ENCODE peak calls at places on chromosomes 4 and X, in seven cellular contexts. Y, B, I, X, W, F and L are unnamed samples.

GRCh38 chr4:34323549-34324325 is 1920.6 kb downstream of the ARAP2 start:
- DNase-seq in W (peak; percentile 18), F (no peak), Y (no peak), I (no peak), X (no peak), B (peak; percentile 49), L (no peak)

GRCh38 chr4:76898385-76898692 is 395 bp upstream of the SOWAHB start:
- DNase-seq in I (peak; percentile 30), W (no peak), X (no peak), F (no peak), B (no peak), Y (no peak), L (no peak)

GRCh38 chr4:188918787-188919186 is 779.5 kb downstream of the TRIML1 start:
- DNase-seq in W (no peak), X (no peak), Y (peak; percentile 32), F (no peak), B (no peak), I (no peak), L (no peak)

GRCh38 chr4:137693641-137694040 is 161.3 kb upstream of the PCDH18 start:
- DNase-seq in I (no peak), W (no peak), B (no peak), F (no peak), X (no peak), Y (no peak), L (no peak)

GRCh38 chrX:153662266-153662665 is 11.3 kb downstream of the PNCK start:
- DNase-seq in W (no peak), B (peak; percentile 22), F (peak; percentile 49), I (peak; percentile 60), Y (no peak), X (peak; percentile 27), L (peak; percentile 23)

GRCh38 chr4:153153339-153153851 is 50.8 kb upstream of the TRIM2 start:
- DNase-seq in W (peak; percentile 52), X (peak; percentile 41), Y (no peak), F (peak; percentile 67), I (peak; percentile 61), B (no peak), L (peak; percentile 58)

GRCh38 chr4:37561803-37562207 is 124.4 kb downstream of the RELL1 start:
- DNase-seq in F (peak; percentile 96), Y (no peak), B (peak; percentile 47), W (peak; percentile 96), X (no peak), I (no peak), L (no peak)

GRCh38 chrX:48569958-48570357 is 4.3 kb upstream of the RBM3 start:
- DNase-seq in B (peak; percentile 65), Y (no peak), I (no peak), W (peak; percentile 41), F (peak; percentile 73), X (no peak), L (no peak)

GRCh38 chrX:119981286-119982070 is 37.9 kb upstream of the NKAP start:
- DNase-seq in F (peak; percentile 30), W (peak; percentile 49), I (no peak), Y (no peak), X (no peak), B (peak; percentile 48), L (no peak)

GRCh38 chrX:115561605-115562491 is 874 bp downstream of the PLS3 start:
- DNase-seq in B (peak; percentile 34), F (peak; percentile 50), Y (no peak), W (peak; percentile 71), I (no peak), X (peak; percentile 54), L (peak; percentile 30)

GRCh38 chr4:26624042-26624441 is 40.2 kb downstream of the TBC1D19 start:
- DNase-seq in I (no peak), Y (no peak), B (peak; percentile 38), F (no peak), X (no peak), W (no peak), L (no peak)

GRCh38 chr4:69717778-69718177 is 42.6 kb downstream of the SULT1B1 start:
- DNase-seq in F (peak; percentile 48), Y (no peak), I (no peak), B (no peak), X (no peak), W (no peak), L (no peak)

GRCh38 chr4:187618701-187619278 is 376.8 kb upstream of the ZFP42 start:
- DNase-seq in B (peak; percentile 48), Y (no peak), F (peak; percentile 21), X (no peak), W (peak; percentile 38), I (no peak), L (no peak)

GRCh38 chrX:45807572-45808425 is 607.1 kb upstream of the DIPK2B start:
- DNase-seq in I (no peak), X (no peak), B (peak; percentile 72), F (peak; percentile 53), Y (no peak), W (peak; percentile 82), L (no peak)

GRCh38 chr4:189090174-189090814 is 850.4 kb upstream of the FRG1 start:
- DNase-seq in I (no peak), F (peak; percentile 50), Y (no peak), X (no peak), W (peak; percentile 31), B (peak; percentile 28), L (no peak)

GRCh38 chrX:153644356-153645125 is 2.5 kb upstream of the DUSP9 start:
- DNase-seq in Y (no peak), B (no peak), X (no peak), W (no peak), I (no peak), F (no peak), L (no peak)

GRCh38 chrX:56978172-56978571 is 17.2 kb downstream of the SPIN3 start:
- DNase-seq in F (peak; percentile 63), I (no peak), B (peak; percentile 57), W (peak; percentile 66), Y (peak; percentile 10), X (no peak), L (no peak)

GRCh38 chr4:76016383-76016782 is 6.9 kb downstream of the CXCL10 start:
- DNase-seq in W (no peak), B (no peak), I (no peak), F (peak; percentile 81), X (no peak), Y (no peak), L (no peak)

GRCh38 chr4:81039351-81040174 is 9.1 kb downstream of the BMP3 start:
- DNase-seq in W (no peak), X (no peak), B (no peak), I (no peak), Y (no peak), F (peak; percentile 50), L (no peak)

GRCh38 chr4:97238956-97239698 is 904.1 kb downstream of the STPG2 start:
- DNase-seq in F (no peak), W (no peak), B (no peak), Y (no peak), X (no peak), I (no peak), L (no peak)

GRCh38 chr4:66489370-66489769 is 819.1 kb upstream of the EPHA5 start:
- DNase-seq in F (no peak), Y (no peak), W (peak; percentile 12), X (no peak), I (no peak), B (no peak), L (no peak)

GRCh38 chr4:147968641-147969040 is 236.8 kb downstream of the ARHGAP10 start:
- DNase-seq in X (no peak), F (no peak), B (peak; percentile 24), Y (no peak), I (no peak), W (no peak), L (no peak)

GRCh38 chrX:43551590-43551989 is 104.5 kb upstream of the MAOA start:
- DNase-seq in I (no peak), Y (peak; percentile 18), X (no peak), F (peak; percentile 46), B (peak; percentile 3), W (peak; percentile 37), L (no peak)

GRCh38 chr4:153113061-153113837 is 91.0 kb upstream of the TRIM2 start:
- DNase-seq in F (peak; percentile 83), Y (no peak), I (no peak), B (peak; percentile 50), X (no peak), W (peak; percentile 85), L (no peak)

GRCh38 chr4:26020083-26020668 is 106.2 kb downstream of the SMIM20 start:
- DNase-seq in I (no peak), W (peak; percentile 78), Y (no peak), B (peak; percentile 95), X (no peak), F (no peak), L (no peak)

GRCh38 chr4:40016007-40016406 is 38.3 kb upstream of the PDS5A start:
- DNase-seq in F (no peak), I (no peak), X (no peak), Y (no peak), W (no peak), B (no peak), L (no peak)

GRCh38 chr4:3288571-3289094 is 4.2 kb upstream of the RGS12 start:
- DNase-seq in Y (no peak), I (no peak), X (no peak), F (no peak), W (no peak), B (no peak), L (no peak)

GRCh38 chr4:152965614-152966013 is 29.5 kb downstream of the FHDC1 start:
- DNase-seq in F (no peak), X (no peak), B (peak; percentile 18), W (no peak), I (no peak), Y (no peak), L (no peak)

GRCh38 chrX:15971696-15972095 is 117.1 kb upstream of the AP1S2 start:
- DNase-seq in B (no peak), W (no peak), Y (no peak), F (no peak), X (no peak), I (no peak), L (no peak)

GRCh38 chrX:107205770-107206696 is at the start of the genes DNAAF6 and NUP62CL:
- DNase-seq in F (peak; percentile 81), X (peak; percentile 65), I (peak; percentile 51), B (peak; percentile 7), W (peak; percentile 56), Y (no peak), L (peak; percentile 23)

GRCh38 chr4:78186597-78187543 is 129.7 kb downstream of the FRAS1 start:
- DNase-seq in I (no peak), F (no peak), X (no peak), W (no peak), Y (no peak), B (no peak), L (no peak)

GRCh38 chrX:13428055-13428786 is 108.4 kb upstream of the ATXN3L start:
- DNase-seq in Y (peak; percentile 49), F (peak; percentile 46), W (peak; percentile 77), X (no peak), I (no peak), B (peak; percentile 92), L (no peak)

GRCh38 chr4:39526810-39527295 is 386 bp downstream of the UGDH start:
- DNase-seq in Y (no peak), W (no peak), F (no peak), X (no peak), I (no peak), B (no peak), L (no peak)

GRCh38 chrX:48826135-48826875 is at the start of gene ERAS:
- DNase-seq in B (no peak), X (no peak), F (no peak), I (no peak), Y (no peak), W (no peak), L (no peak)

GRCh38 chrX:109943092-109943739 is 59.7 kb upstream of the TMEM164 start:
- DNase-seq in X (no peak), F (no peak), Y (no peak), W (no peak), B (no peak), I (no peak), L (no peak)

GRCh38 chr4:16706251-16706650 is 192.2 kb downstream of the LDB2 start:
- DNase-seq in I (no peak), W (peak; percentile 66), X (no peak), Y (no peak), F (no peak), B (no peak), L (no peak)